ENCODE peak calls at places on chromosomes 4 and X, in five cellular contexts. I, N, U, K and D are unnamed samples.
A peak's percentile ranks its signal among the peaks of the same experiment; 100 is the strongest.

GRCh38 chr4:86449746-86450145 is 89.9 kb upstream of the MAPK10 start:
- DNase-seq in I (no peak), N (peak; percentile 13), U (no peak), K (no peak), D (no peak)

GRCh38 chr4:133156096-133156495 is 7.0 kb downstream of the PCDH10 start:
- DNase-seq in I (no peak), N (peak; percentile 29), U (no peak), K (no peak), D (no peak)

GRCh38 chr4:110071466-110071865 is 126.9 kb downstream of the ELOVL6 start:
- DNase-seq in I (no peak), N (peak; percentile 6), U (no peak), K (no peak), D (no peak)

GRCh38 chr4:19329631-19330030 is 922.1 kb upstream of the SLIT2 start:
- DNase-seq in I (no peak), N (no peak), U (no peak), K (no peak), D (no peak)

GRCh38 chr4:136750898-136751297 is 781.4 kb downstream of the PCDH18 start:
- DNase-seq in I (no peak), N (no peak), U (no peak), K (no peak), D (no peak)

GRCh38 chr4:102439835-102440234 is 61.3 kb upstream of the NFKB1 start:
- DNase-seq in I (no peak), N (no peak), U (peak; percentile 22), K (no peak), D (no peak)

GRCh38 chr4:70613182-70613892 is 15.2 kb upstream of the ENAM start:
- DNase-seq in I (no peak), N (no peak), U (no peak), K (no peak), D (no peak)

GRCh38 chr4:90127706-90128345 is 632 bp downstream of the CCSER1 start:
- DNase-seq in I (no peak), N (peak; percentile 71), U (peak; percentile 72), K (peak; percentile 9), D (peak; percentile 40)

GRCh38 chr4:139834210-139834609 is 168.6 kb downstream of the MGST2 start:
- DNase-seq in I (no peak), N (peak; percentile 36), U (no peak), K (no peak), D (no peak)

GRCh38 chr4:109931318-109931717 is 18.6 kb downstream of the EGF start:
- DNase-seq in I (no peak), N (no peak), U (no peak), K (no peak), D (no peak)

GRCh38 chr4:3480528-3481112 is 17.5 kb downstream of the DOK7 start:
- DNase-seq in I (no peak), N (peak; percentile 87), U (peak; percentile 92), K (peak; percentile 47), D (peak; percentile 78)

GRCh38 chrX:11437642-11438379 is 144.6 kb downstream of the AMELX start:
- DNase-seq in I (no peak), N (no peak), U (no peak), K (no peak), D (peak; percentile 67)

GRCh38 chr4:81648576-81649272 is 177.0 kb upstream of the RASGEF1B start:
- DNase-seq in I (no peak), N (no peak), U (no peak), K (no peak), D (no peak)

GRCh38 chr4:85823295-85823694 is 348.3 kb downstream of the ARHGAP24 start:
- DNase-seq in I (no peak), N (no peak), U (peak; percentile 36), K (no peak), D (no peak)

GRCh38 chr4:102535398-102536082 is 34.4 kb downstream of the NFKB1 start:
- DNase-seq in I (no peak), N (no peak), U (no peak), K (no peak), D (no peak)

GRCh38 chr4:38145741-38146140 is 185.5 kb downstream of the PTTG2 start:
- DNase-seq in I (no peak), N (no peak), U (no peak), K (no peak), D (no peak)

GRCh38 chr4:89434364-89434988 is 126.9 kb upstream of the GPRIN3 start:
- DNase-seq in I (no peak), N (peak; percentile 29), U (peak; percentile 34), K (no peak), D (no peak)

GRCh38 chr4:174650711-174651355 is 128.5 kb upstream of the HPGD start:
- DNase-seq in I (no peak), N (no peak), U (no peak), K (no peak), D (no peak)

GRCh38 chr4:159780196-159780922 is 677.5 kb downstream of the RAPGEF2 start:
- DNase-seq in I (no peak), N (no peak), U (no peak), K (no peak), D (no peak)

GRCh38 chr4:111748157-111748556 is 397.1 kb upstream of the FAM241A start:
- DNase-seq in I (no peak), N (peak; percentile 11), U (no peak), K (no peak), D (no peak)

GRCh38 chrX:154541896-154542722 is 4.5 kb downstream of the G6PD start:
- DNase-seq in I (peak; percentile 88), N (no peak), U (no peak), K (peak; percentile 89), D (peak; percentile 90)

GRCh38 chrX:107493141-107493540 is 43.7 kb downstream of the FRMPD3 start:
- DNase-seq in I (no peak), N (no peak), U (no peak), K (no peak), D (no peak)

GRCh38 chrX:48713847-48714246 is 17.3 kb downstream of the SUV39H1 start:
- DNase-seq in I (no peak), N (no peak), U (no peak), K (no peak), D (no peak)

GRCh38 chr4:101306764-101307615 is 40.3 kb downstream of the PPP3CA start:
- DNase-seq in I (no peak), N (no peak), U (no peak), K (no peak), D (no peak)
- H3K27ac ChIP-seq in I (no peak overlapping the region), N (no peak overlapping the region), U (no peak overlapping the region), K (no peak overlapping the region), D (no peak overlapping the region)

GRCh38 chr4:177159600-177159999 is 150.1 kb upstream of the NEIL3 start:
- DNase-seq in I (no peak), N (no peak), U (no peak), K (no peak), D (no peak)

GRCh38 chr4:177155454-177155853 is 154.2 kb upstream of the NEIL3 start:
- DNase-seq in I (no peak), N (peak; percentile 27), U (peak; percentile 2), K (no peak), D (no peak)
- H3K27me3 ChIP-seq in I (no peaks in the 10 kb centered on the region), N (no peaks in the 10 kb centered on the region), U (no peaks in the 10 kb centered on the region), K (no peaks in the 10 kb centered on the region), D (no peaks in the 10 kb centered on the region)

GRCh38 chrX:66633541-66633940 is 5.3 kb downstream of the EDA2R start:
- DNase-seq in I (no peak), N (no peak), U (no peak), K (no peak), D (no peak)
- H3K27ac ChIP-seq in I (peak overlapping the region; percentile 45), N (no peak overlapping the region), U (no peak overlapping the region), K (no peak overlapping the region), D (no peak overlapping the region)

GRCh38 chr4:183008492-183008891 is 90.6 kb upstream of the WWC2 start:
- DNase-seq in I (no peak), N (peak; percentile 18), U (no peak), K (no peak), D (no peak)
- H3K27me3 ChIP-seq in I (peaks cover 1% of the 10 kb centered on the region), N (peaks cover 13% of the 10 kb centered on the region), U (peaks cover 42% of the 10 kb centered on the region), K (no peaks in the 10 kb centered on the region), D (no peaks in the 10 kb centered on the region)

GRCh38 chr4:147447820-147448219 is 33.1 kb upstream of the EDNRA start:
- DNase-seq in I (no peak), N (no peak), U (no peak), K (no peak), D (no peak)
- H3K27ac ChIP-seq in I (no peak overlapping the region), N (peak overlapping the region; percentile 13), U (no peak overlapping the region), K (peak overlapping the region; percentile 8), D (no peak overlapping the region)

DNA sequence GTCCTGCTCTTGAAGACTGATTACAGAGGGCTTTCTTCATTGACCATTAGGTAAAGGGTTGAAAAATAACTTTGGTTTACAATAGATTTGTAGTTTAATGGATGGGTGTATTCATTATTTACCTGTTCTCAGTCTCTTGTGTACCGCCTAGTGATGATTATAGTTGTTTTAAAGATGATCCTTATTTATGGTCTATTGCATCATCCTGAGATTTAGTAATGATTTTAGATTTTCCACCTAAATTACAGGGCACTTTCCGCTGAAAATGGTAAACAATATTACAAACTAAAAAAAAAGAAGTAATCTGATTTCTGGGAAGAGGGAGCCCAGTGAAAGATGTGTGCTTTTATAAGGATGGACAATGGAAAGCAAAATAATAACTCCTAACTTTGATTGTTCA is 78.4 kb upstream of the TMEM33 start:
- DNase-seq in I (no peak), N (no peak), U (no peak), K (no peak), D (no peak)
- H3K27me3 ChIP-seq in I (peaks cover 30% of the 10 kb centered on the region), N (peaks cover 100% of the 10 kb centered on the region), U (peaks cover 14% of the 10 kb centered on the region), K (no peaks in the 10 kb centered on the region), D (no peaks in the 10 kb centered on the region)

DNA sequence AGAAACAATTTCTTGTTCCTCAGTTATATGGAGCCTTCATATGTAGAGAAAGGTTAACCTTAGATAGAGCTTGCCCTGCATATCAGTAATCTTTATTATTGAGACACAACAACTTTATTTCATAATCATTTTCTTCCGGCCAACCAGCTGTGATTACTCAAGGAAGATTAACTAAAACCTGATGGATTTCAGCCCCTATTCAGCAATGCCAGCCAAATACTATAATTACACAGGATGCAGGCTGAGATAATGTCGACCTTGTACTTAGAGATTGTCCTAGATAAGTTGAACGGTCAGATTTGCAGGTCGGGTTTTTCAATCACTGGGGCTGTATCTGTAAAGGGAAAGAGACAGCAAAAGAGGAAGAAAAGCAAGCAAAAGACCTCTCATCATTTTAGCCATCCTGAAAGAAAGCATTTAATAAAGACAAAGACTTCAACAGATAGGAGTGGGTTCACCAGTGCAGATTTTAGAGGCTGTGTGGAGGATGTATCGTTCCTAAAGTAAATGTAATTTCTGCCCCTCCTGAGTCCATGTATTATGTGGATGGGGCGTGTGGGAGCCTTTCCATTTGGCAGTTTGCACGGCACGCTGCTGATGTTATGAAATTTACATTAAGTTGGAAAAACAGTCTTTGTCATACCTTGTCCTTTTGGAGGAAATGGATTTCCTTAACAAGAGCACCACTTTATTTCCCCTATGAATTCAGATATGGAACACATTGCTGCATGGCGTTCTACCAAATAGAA is 496.6 kb downstream of the SPRY1 start:
- DNase-seq in I (no peak), N (no peak), U (peak; percentile 64), K (no peak), D (no peak)
- H3K27ac ChIP-seq in I (peak overlapping the region; percentile 49), N (no peak overlapping the region), U (peak overlapping the region; percentile 95), K (no peak overlapping the region), D (no peak overlapping the region)